ENCODE peak calls at places on chromosomes 13 and 19, in nine cellular contexts. Q, U, Y, B, W, X, Z, A and N are unnamed samples.
A peak's percentile ranks its signal among the peaks of the same experiment; 100 is the strongest.

GRCh38 chr13:51645154-51645650 is 60.9 kb downstream of the WDFY2 start:
- DNase-seq in Q (no peak), U (peak; percentile 89), Y (peak; percentile 64), B (no peak), W (peak; percentile 63), X (no peak), Z (peak; percentile 90), A (no peak), N (no peak)

GRCh38 chr13:114047358-114047881 is 73.5 kb upstream of the C13orf46 start:
- DNase-seq in Q (no peak), U (peak; percentile 76), Y (no peak), B (no peak), W (no peak), X (peak; percentile 35), Z (no peak), A (peak; percentile 33), N (peak; percentile 41)

GRCh38 chr19:53294786-53295441 is 27.4 kb upstream of the VN1R4 start:
- DNase-seq in Q (no peak), U (no peak), Y (no peak), B (no peak), W (no peak), X (no peak), Z (no peak), A (no peak), N (no peak)

GRCh38 chr13:69264362-69265334 is 843.0 kb upstream of the ATXN8OS start:
- DNase-seq in Q (no peak), U (no peak), Y (no peak), B (no peak), W (no peak), X (peak; percentile 38), Z (no peak), A (no peak), N (peak; percentile 98)

GRCh38 chr19:5718579-5719273 is 1.2 kb downstream of the LONP1 start:
- DNase-seq in Q (peak; percentile 52), U (peak; percentile 79), Y (peak; percentile 71), B (no peak), W (peak; percentile 76), X (no peak), Z (peak; percentile 79), A (no peak), N (no peak)

GRCh38 chr19:45947926-45948325 is 25.7 kb downstream of the NOVA2 start:
- DNase-seq in Q (no peak), U (no peak), Y (peak; percentile 67), B (no peak), W (no peak), X (no peak), Z (no peak), A (no peak), N (no peak)

GRCh38 chr19:28465317-28466086 is 747.4 kb downstream of the UQCRFS1 start:
- DNase-seq in Q (no peak), U (no peak), Y (peak; percentile 67), B (no peak), W (peak; percentile 61), X (no peak), Z (no peak), A (no peak), N (no peak)

GRCh38 chr19:35858311-35858710 is 1.6 kb downstream of the KIRREL2 start:
- DNase-seq in Q (no peak), U (no peak), Y (no peak), B (no peak), W (no peak), X (no peak), Z (no peak), A (no peak), N (no peak)